ENCODE peak calls at places on chromosomes 6 and 20, in seven cellular contexts. Z is stimulated activated CD8-positive, alpha-beta memory T cell treated with anti-CD3 and anti-CD28 coated beads, Interleukin-12 subunit alpha, Interleukin-12 subunit beta, amount 100 ng/mL, for 4 hours; W is activated gamma-delta T cell treated with anti-CD3 and anti-CD28 coated beads, Interleukin-2, amount 50 U/mL, for 16 hours; L is activated CD8-positive, alpha-beta memory T cell treated with anti-CD3 and anti-CD28 coated beads for 1 hour; V is activated CD4-positive, alpha-beta T cell treated with anti-CD3 and anti-CD28 coated beads, Interleukin-2, amount 50 U/mL, for 24 hours; U is HS-5; T is GM13977. P is an unnamed sample.

GRCh38 chr20:31494131-31494530 is 19.0 kb downstream of the REM1 start:
- DNase-seq in Z (no peak), W (no peak), L (no peak), V (no peak), U (no peak), T (no peak), P (no peak)

GRCh38 chr6:1477432-1478090 is 88.2 kb downstream of the FOXF2 start:
- DNase-seq in Z (no peak), W (no peak), L (no peak), V (no peak), U (no peak), T (no peak), P (no peak)

GRCh38 chr20:137668-138131 is 4.7 kb upstream of the DEFB126 start:
- DNase-seq in Z (no peak), W (no peak), L (no peak), V (no peak), U (no peak), T (no peak), P (peak)

GRCh38 chr20:45153756-45154155 is 20.9 kb upstream of the PI3 start:
- DNase-seq in Z (no peak), W (no peak), L (no peak), V (no peak), U (no peak), T (no peak), P (no peak)

GRCh38 chr6:34331361-34332050 is 61.0 kb downstream of the NUDT3 start:
- DNase-seq in Z (no peak), W (no peak), L (no peak), V (no peak), U (no peak), T (no peak), P (peak)

GRCh38 chr6:151067684-151068596 is 171.8 kb upstream of the AKAP12 start:
- DNase-seq in Z (no peak), W (no peak), L (no peak), V (no peak), U (peak), T (no peak), P (no peak)

GRCh38 chr20:19079536-19080299 is 132.7 kb upstream of the SLC24A3 start:
- DNase-seq in Z (no peak), W (no peak), L (no peak), V (no peak), U (no peak), T (no peak), P (no peak)

GRCh38 chr20:40279390-40279789 is 409.6 kb downstream of the MAFB start:
- DNase-seq in Z (no peak), W (no peak), L (no peak), V (no peak), U (peak), T (no peak), P (no peak)

GRCh38 chr6:20208687-20209378 is 3.4 kb downstream of the MBOAT1 start:
- DNase-seq in Z (no peak), W (no peak), L (no peak), V (no peak), U (no peak), T (no peak), P (no peak)

GRCh38 chr6:105259912-105260889 is 80.4 kb upstream of the POPDC3 start:
- DNase-seq in Z (no peak), W (no peak), L (no peak), V (no peak), U (no peak), T (no peak), P (no peak)

GRCh38 chr6:117072134-117072533 is 193.2 kb upstream of the VGLL2 start:
- DNase-seq in Z (no peak), W (no peak), L (no peak), V (no peak), U (no peak), T (no peak), P (no peak)

GRCh38 chr6:121504227-121504626 is 68.8 kb downstream of the GJA1 start:
- DNase-seq in Z (no peak), W (no peak), L (no peak), V (no peak), U (peak), T (no peak), P (peak)

GRCh38 chr6:139448998-139449610 is 74.7 kb upstream of the CITED2 start:
- DNase-seq in Z (no peak), W (no peak), L (no peak), V (no peak), U (no peak), T (no peak), P (no peak)

GRCh38 chr6:113591896-113592827 is 265.0 kb upstream of the MARCKS start:
- DNase-seq in Z (no peak), W (no peak), L (no peak), V (no peak), U (no peak), T (no peak), P (peak)

GRCh38 chr6:3850451-3851203 is 1.5 kb downstream of the FAM50B start:
- DNase-seq in Z (no peak), W (peak), L (no peak), V (peak), U (no peak), T (peak), P (no peak)

GRCh38 chr20:37362231-37362792 is 16.4 kb downstream of the SRC start:
- DNase-seq in Z (no peak), W (no peak), L (no peak), V (no peak), U (no peak), T (no peak), P (no peak)

GRCh38 chr6:100464910-100465700 is at the start of gene SIM1:
- DNase-seq in Z (no peak), W (no peak), L (no peak), V (no peak), U (peak), T (peak), P (peak)

GRCh38 chr20:18390201-18390600 is 76.6 kb downstream of the DZANK1 start:
- DNase-seq in Z (no peak), W (no peak), L (no peak), V (no peak), U (no peak), T (no peak), P (no peak)

GRCh38 chr6:72283571-72283970 is 338.3 kb upstream of the KCNQ5 start:
- DNase-seq in Z (no peak), W (no peak), L (no peak), V (no peak), U (no peak), T (no peak), P (no peak)

GRCh38 chr20:60642048-60642447 is 610.0 kb upstream of the CDH4 start:
- DNase-seq in Z (no peak), W (no peak), L (no peak), V (no peak), U (no peak), T (no peak), P (no peak)

GRCh38 chr6:111663232-111663631 is 57.6 kb upstream of the TRAF3IP2 start:
- DNase-seq in Z (no peak), W (no peak), L (no peak), V (no peak), U (no peak), T (no peak), P (peak)

GRCh38 chr6:125287718-125288117 is 14.0 kb downstream of the HDDC2 start:
- DNase-seq in Z (no peak), W (no peak), L (no peak), V (no peak), U (no peak), T (no peak), P (no peak)

GRCh38 chr6:55210952-55211351 is 36.6 kb downstream of the HCRTR2 start:
- DNase-seq in Z (no peak), W (no peak), L (no peak), V (no peak), U (no peak), T (no peak), P (no peak)

GRCh38 chr20:10658876-10659632 is 14.7 kb downstream of the JAG1 start:
- DNase-seq in Z (no peak), W (no peak), L (no peak), V (no peak), U (no peak), T (no peak), P (no peak)

GRCh38 chr6:132733814-132734213 is 20.0 kb upstream of the VNN1 start:
- DNase-seq in Z (no peak), W (no peak), L (no peak), V (no peak), U (no peak), T (no peak), P (no peak)

P was measured in Kasumi-1.